ENCODE peak calls at places on chromosomes 3 and 15, in four cellular contexts. C is IMR-90, W is K562, Y is GM12878. Z is an unnamed sample. For H3K27me3, the result is how much of the 10 kb centered on the place peaks cover.

GRCh38 chr3:64340636-64341240 is 115.5 kb upstream of the PRICKLE2 start:
- DNase-seq in C (peak), W (no peak), Y (no peak), Z (no peak)

GRCh38 chr3:183180105-183180763 is 17.7 kb upstream of the LAMP3 start:
- DNase-seq in C (no peak), W (no peak), Y (no peak), Z (no peak)

GRCh38 chr3:86175593-86175992 is 815.4 kb downstream of the VGLL3 start:
- DNase-seq in C (no peak), W (no peak), Y (no peak), Z (no peak)

GRCh38 chr3:58994746-58995330 is 55.0 kb downstream of the CFAP20DC start:
- DNase-seq in C (peak), W (peak), Y (peak), Z (peak)

GRCh38 chr3:156160653-156161052 is 40.3 kb downstream of the KCNAB1 start:
- DNase-seq in C (no peak), W (no peak), Y (peak), Z (peak)

GRCh38 chr15:62886431-62887071 is 156.0 kb upstream of the TPM1 start:
- DNase-seq in C (peak), W (no peak), Y (no peak), Z (peak)

GRCh38 chr3:152202976-152203626 is 65.6 kb upstream of the MBNL1 start:
- DNase-seq in C (no peak), W (peak), Y (no peak), Z (no peak)

GRCh38 chr3:12797892-12798558 is 1.5 kb downstream of the CAND2 start:
- DNase-seq in C (no peak), W (no peak), Y (no peak), Z (no peak)

GRCh38 chr3:150699068-150699635 is 4.6 kb downstream of the ERICH6 start:
- DNase-seq in C (peak), W (no peak), Y (no peak), Z (peak)

GRCh38 chr3:119783255-119783654 is 1.4 kb downstream of the NR1I2 start:
- DNase-seq in C (no peak), W (no peak), Y (no peak), Z (no peak)

GRCh38 chr15:51647128-51647562 is 24.6 kb upstream of the DMXL2 start:
- DNase-seq in C (peak), W (peak), Y (no peak), Z (peak)

GRCh38 chr15:68239025-68239424 is 9.5 kb upstream of the CLN6 start:
- DNase-seq in C (no peak), W (no peak), Y (no peak), Z (no peak)

GRCh38 chr3:141261472-141262171 is 30.0 kb downstream of the PXYLP1 start:
- DNase-seq in C (no peak), W (no peak), Y (no peak), Z (no peak)

GRCh38 chr3:47421741-47422649 is 41.2 kb downstream of the PTPN23 start:
- DNase-seq in C (no peak), W (no peak), Y (no peak), Z (no peak)

GRCh38 chr3:49397470-49397869 is 14.3 kb downstream of the RHOA start:
- DNase-seq in C (no peak), W (peak), Y (no peak), Z (peak)

GRCh38 chr3:65006300-65006739 is 318.5 kb upstream of the ADAMTS9 start:
- DNase-seq in C (peak), W (no peak), Y (no peak), Z (no peak)

GRCh38 chr15:31339558-31339895 is 12.9 kb downstream of the KLF13 start:
- DNase-seq in C (no peak), W (no peak), Y (no peak), Z (no peak)

GRCh38 chr15:40436892-40437753 is 3.6 kb upstream of the BAHD1 start:
- DNase-seq in C (no peak), W (no peak), Y (no peak), Z (no peak)

GRCh38 chr15:40108061-40108854 is 421 bp downstream of the BMF start:
- DNase-seq in C (peak), W (no peak), Y (no peak), Z (peak)

GRCh38 chr3:100756441-100756840 is 47.1 kb downstream of the TFG start:
- DNase-seq in C (no peak), W (no peak), Y (no peak), Z (no peak)

GRCh38 chr3:135382621-135383020 is 582.9 kb upstream of the PPP2R3A start:
- DNase-seq in C (no peak), W (no peak), Y (no peak), Z (no peak)

GRCh38 chr3:112499328-112499727 is at the start of gene BTLA:
- DNase-seq in C (no peak), W (no peak), Y (peak), Z (no peak)

GRCh38 chr3:180979949-180980348 is 9.6 kb downstream of the DNAJC19 start:
- DNase-seq in C (no peak), W (no peak), Y (no peak), Z (no peak)

GRCh38 chr3:53264718-53265117 is 8.9 kb upstream of the TKT start:
- DNase-seq in C (no peak), W (no peak), Y (no peak), Z (no peak)

GRCh38 chr3:60912142-60912541 is 339.1 kb downstream of the FHIT start:
- DNase-seq in C (no peak), W (no peak), Y (no peak), Z (no peak)

GRCh38 chr3:60909526-60909925 is 341.7 kb downstream of the FHIT start:
- DNase-seq in C (no peak), W (no peak), Y (no peak), Z (no peak)

DNA sequence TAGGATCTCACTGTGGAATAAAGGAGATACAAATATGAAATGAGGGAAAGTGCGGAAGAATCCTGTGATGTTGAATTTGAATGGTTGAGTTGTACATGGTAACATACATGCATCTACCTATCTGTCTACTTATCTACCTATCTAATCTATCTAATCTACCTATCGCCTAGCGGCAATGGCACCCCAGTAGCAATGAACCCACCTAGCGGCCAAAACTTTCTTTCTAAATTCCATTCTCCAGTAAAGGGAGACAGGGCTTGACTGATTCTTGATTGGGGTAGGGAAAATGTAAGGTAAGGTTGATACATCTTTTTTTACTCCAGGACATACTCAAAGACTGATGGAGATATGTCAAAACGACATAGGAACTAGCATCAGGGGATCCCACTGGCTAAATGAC is 345.0 kb downstream of the FHIT start:
- DNase-seq in C (no peak), W (peak), Y (no peak), Z (no peak)
- H3K27me3 ChIP-seq in C (under half), W (under half), Y (under half), Z (under half)

GRCh38 chr15:89521605-89522004 is 25.2 kb upstream of the RHCG start:
- DNase-seq in C (no peak), W (no peak), Y (no peak), Z (no peak)
- H3K27ac ChIP-seq in C (no peak), W (no peak), Y (no peak), Z (no peak)

GRCh38 chr15:78157203-78157602 is 8.0 kb downstream of the IDH3A start:
- DNase-seq in C (no peak), W (no peak), Y (no peak), Z (no peak)
- TF ChIP-seq FOS in C (no peak), W (no peak), Y (no peak), Z (no peak)

DNA sequence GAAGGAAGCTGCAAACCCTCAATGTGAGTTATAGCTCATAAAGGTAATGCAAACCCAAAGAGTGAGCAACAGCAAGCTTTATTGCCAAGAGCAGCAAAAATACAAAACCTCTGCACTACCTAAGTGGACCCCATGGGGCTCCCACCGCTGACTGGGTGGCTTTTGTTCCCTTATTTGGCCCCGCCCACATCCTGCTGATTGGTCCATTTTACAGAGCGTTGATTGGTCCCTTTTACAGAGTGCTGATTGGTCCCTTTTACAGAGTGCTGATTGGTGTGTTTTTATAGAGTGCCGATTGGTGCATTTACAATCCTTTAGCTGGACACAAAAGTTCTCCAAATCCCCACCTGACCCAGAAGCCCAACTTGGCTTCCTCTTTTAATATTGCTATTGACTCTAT is 154.5 kb upstream of the NSMCE3 start:
- DNase-seq in C (no peak), W (peak), Y (no peak), Z (no peak)
- H3K27me3 ChIP-seq in C (under half), W (under half), Y (under half), Z (under half)

DNA sequence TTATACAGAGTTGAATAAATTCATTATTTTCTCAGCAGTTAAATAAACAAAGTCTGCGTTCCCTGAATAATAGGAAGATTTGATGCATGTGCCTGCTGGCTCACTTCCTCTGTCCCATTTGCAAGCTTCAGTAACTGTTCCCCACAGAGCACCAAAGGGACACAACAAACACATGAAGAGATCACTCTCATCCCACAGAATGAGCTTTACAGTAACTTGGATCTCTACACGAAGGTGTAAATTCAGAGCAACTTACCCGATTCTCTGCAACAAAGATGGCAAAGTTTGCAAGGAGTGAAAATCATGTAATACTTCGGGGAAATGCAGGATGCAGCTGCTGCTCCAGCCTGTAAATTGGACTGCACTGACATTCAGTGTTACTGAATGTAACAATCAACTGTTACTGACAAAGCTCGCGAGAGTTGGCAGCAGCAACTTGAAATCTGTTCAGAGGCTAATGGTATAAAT is at the start of gene BCHE:
- DNase-seq in C (peak), W (no peak), Y (no peak), Z (peak)
- H3K27ac ChIP-seq in C (no peak), W (no peak), Y (no peak), Z (no peak)

GRCh38 chr3:72750405-72750922 is 97.8 kb downstream of the SHQ1 start:
- DNase-seq in C (no peak), W (no peak), Y (no peak), Z (no peak)
- TF ChIP-seq FOS in C (no peak), W (no peak), Y (no peak), Z (no peak)

DNA sequence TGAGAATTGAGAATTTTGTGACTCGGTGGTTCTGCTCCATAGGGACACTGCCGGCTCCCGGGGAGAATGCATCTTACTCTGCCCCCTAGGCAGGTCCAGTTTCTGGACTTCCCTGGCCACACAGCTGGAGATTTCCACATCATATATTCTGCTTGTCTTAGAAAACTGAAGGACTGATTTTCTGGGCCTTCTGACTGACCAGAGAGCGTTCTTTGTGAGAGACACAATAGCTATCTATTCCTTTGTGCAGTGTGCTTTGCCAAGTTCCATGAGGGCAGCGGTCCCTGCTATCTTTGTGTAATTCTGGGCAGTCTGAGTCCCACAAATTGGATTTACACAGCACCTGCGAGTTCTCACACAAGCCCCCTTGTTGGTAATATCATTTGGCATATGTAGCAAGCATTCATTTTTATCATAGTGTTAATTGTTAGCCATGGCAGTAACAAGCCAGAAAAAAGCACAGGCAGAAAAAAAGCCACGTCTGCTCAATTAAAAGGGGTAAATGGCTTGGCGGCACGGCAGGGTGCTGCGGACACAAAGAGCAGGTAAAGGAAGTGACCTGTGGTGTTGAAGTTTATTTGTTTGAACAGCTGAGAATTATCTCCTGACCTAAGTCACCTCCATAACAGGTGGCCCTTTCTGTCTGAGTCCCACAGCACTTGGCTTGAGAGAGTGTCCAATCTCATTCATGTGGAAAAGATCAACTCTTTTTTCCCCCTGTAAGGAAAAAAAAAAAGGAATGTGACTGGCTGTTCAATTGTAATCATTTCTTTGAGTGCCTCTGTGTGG is 688.8 kb downstream of the TUSC7 start:
- DNase-seq in C (no peak), W (no peak), Y (no peak), Z (no peak)
- H3K27me3 ChIP-seq in C (under half), W (under half), Y (under half), Z (under half)

DNA sequence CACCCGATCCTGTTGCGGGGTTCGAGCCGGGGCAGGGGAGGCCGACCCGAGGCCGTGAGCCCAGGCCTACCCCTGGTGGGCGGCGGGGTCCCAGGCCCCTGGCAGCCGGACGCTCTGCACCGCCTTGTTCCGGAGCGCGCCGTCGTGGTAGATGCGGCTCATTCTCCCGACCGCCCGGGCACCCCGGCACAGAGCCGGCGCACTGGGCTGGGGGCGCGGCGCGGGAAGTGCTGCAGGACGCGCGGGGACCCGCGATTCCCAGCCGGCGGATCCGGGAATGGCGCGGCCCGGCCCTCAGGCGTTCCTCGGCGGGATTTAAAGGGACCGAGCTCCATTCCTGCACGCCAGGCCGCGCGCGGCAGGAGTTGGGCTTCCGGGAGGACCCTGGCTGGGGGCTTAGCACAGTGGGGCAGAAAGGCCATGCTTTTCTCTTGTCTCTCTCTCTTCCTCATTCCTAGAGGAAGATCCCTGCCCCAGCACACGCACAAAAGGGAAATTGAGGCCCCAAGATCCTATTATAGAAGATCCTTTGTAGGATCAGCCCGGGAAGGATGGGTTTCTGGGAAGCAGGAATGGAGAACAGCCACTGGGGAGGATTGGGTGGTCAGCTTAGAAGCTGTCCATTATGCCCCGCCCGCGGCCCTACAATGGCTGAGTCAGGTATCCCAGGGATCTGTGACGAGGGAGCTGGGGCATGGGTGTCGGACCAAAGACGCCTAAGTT is at the start of gene ARPIN:
- DNase-seq in C (peak), W (no peak), Y (no peak), Z (peak)
- H3K27ac ChIP-seq in C (peak), W (no peak), Y (no peak), Z (peak)

Z was measured in endothelial cell of umbilical vein.